ENCODE peak calls at places on chromosomes 1 and 21, in ten cellular contexts. One of them, this sample, is unnamed.

GRCh38 chr1:3430820-3431219 is 23.6 kb upstream of the ARHGEF16 start:
- DNase-seq in transverse colon: no peak
- DNase-seq in A549: no peak
- DNase-seq in endothelial cell of umbilical vein: no peak
- DNase-seq in Peyer's patch: no peak
- DNase-seq in sigmoid colon: no peak
- DNase-seq in GM12891: no peak
- DNase-seq in body of pancreas: no peak
- DNase-seq in GM12892: no peak
- DNase-seq in lower leg skin: no peak
- DNase-seq in this sample: no peak

GRCh38 chr1:160675641-160676410 is 29.0 kb upstream of the SLAMF1 start:
- DNase-seq in sigmoid colon: peak
- DNase-seq in GM12892: peak
- DNase-seq in A549: peak
- DNase-seq in GM12891: no peak
- DNase-seq in endothelial cell of umbilical vein: peak
- DNase-seq in transverse colon: peak
- DNase-seq in body of pancreas: peak
- DNase-seq in Peyer's patch: peak
- DNase-seq in lower leg skin: no peak
- DNase-seq in this sample: peak

GRCh38 chr21:34054259-34054658 is 19.1 kb upstream of the MRPS6 start:
- DNase-seq in GM12891: no peak
- DNase-seq in lower leg skin: no peak
- DNase-seq in transverse colon: no peak
- DNase-seq in GM12892: no peak
- DNase-seq in sigmoid colon: no peak
- DNase-seq in endothelial cell of umbilical vein: no peak
- DNase-seq in A549: no peak
- DNase-seq in body of pancreas: no peak
- DNase-seq in Peyer's patch: no peak
- DNase-seq in this sample: no peak

GRCh38 chr1:217718873-217719272 is 87.7 kb downstream of the SPATA17 start:
- DNase-seq in GM12891: no peak
- DNase-seq in endothelial cell of umbilical vein: no peak
- DNase-seq in body of pancreas: no peak
- DNase-seq in A549: peak
- DNase-seq in GM12892: no peak
- DNase-seq in Peyer's patch: no peak
- DNase-seq in lower leg skin: no peak
- DNase-seq in sigmoid colon: no peak
- DNase-seq in transverse colon: no peak
- DNase-seq in this sample: no peak

GRCh38 chr21:44856131-44856530 is 17.4 kb downstream of the PTTG1IP start:
- DNase-seq in GM12892: no peak
- DNase-seq in transverse colon: no peak
- DNase-seq in lower leg skin: no peak
- DNase-seq in A549: no peak
- DNase-seq in endothelial cell of umbilical vein: no peak
- DNase-seq in body of pancreas: no peak
- DNase-seq in Peyer's patch: no peak
- DNase-seq in GM12891: no peak
- DNase-seq in sigmoid colon: no peak
- DNase-seq in this sample: no peak

GRCh38 chr1:62882161-62882560 is 98.2 kb downstream of the ATG4C start:
- DNase-seq in endothelial cell of umbilical vein: no peak
- DNase-seq in GM12891: no peak
- DNase-seq in Peyer's patch: no peak
- DNase-seq in GM12892: no peak
- DNase-seq in body of pancreas: no peak
- DNase-seq in sigmoid colon: no peak
- DNase-seq in lower leg skin: no peak
- DNase-seq in transverse colon: no peak
- DNase-seq in A549: no peak
- DNase-seq in this sample: no peak

GRCh38 chr1:25813734-25814471 is 5.9 kb upstream of the MTFR1L start:
- DNase-seq in Peyer's patch: no peak
- DNase-seq in GM12891: no peak
- DNase-seq in endothelial cell of umbilical vein: no peak
- DNase-seq in transverse colon: no peak
- DNase-seq in body of pancreas: no peak
- DNase-seq in A549: no peak
- DNase-seq in sigmoid colon: no peak
- DNase-seq in lower leg skin: peak
- DNase-seq in GM12892: no peak
- DNase-seq in this sample: no peak

GRCh38 chr21:25897383-25897782 is 162.6 kb downstream of the GABPA start:
- DNase-seq in GM12892: no peak
- DNase-seq in lower leg skin: no peak
- DNase-seq in Peyer's patch: no peak
- DNase-seq in transverse colon: no peak
- DNase-seq in A549: no peak
- DNase-seq in body of pancreas: no peak
- DNase-seq in endothelial cell of umbilical vein: no peak
- DNase-seq in GM12891: no peak
- DNase-seq in sigmoid colon: no peak
- DNase-seq in this sample: no peak

GRCh38 chr1:59401581-59401980 is 104.7 kb downstream of the FGGY start:
- DNase-seq in GM12892: no peak
- DNase-seq in GM12891: no peak
- DNase-seq in endothelial cell of umbilical vein: no peak
- DNase-seq in Peyer's patch: no peak
- DNase-seq in A549: no peak
- DNase-seq in body of pancreas: no peak
- DNase-seq in sigmoid colon: no peak
- DNase-seq in lower leg skin: no peak
- DNase-seq in transverse colon: no peak
- DNase-seq in this sample: no peak

GRCh38 chr1:52157582-52157981 is 15.7 kb downstream of the ZFYVE9 start:
- DNase-seq in endothelial cell of umbilical vein: no peak
- DNase-seq in GM12891: no peak
- DNase-seq in lower leg skin: no peak
- DNase-seq in Peyer's patch: no peak
- DNase-seq in GM12892: no peak
- DNase-seq in A549: no peak
- DNase-seq in transverse colon: no peak
- DNase-seq in body of pancreas: no peak
- DNase-seq in sigmoid colon: no peak
- DNase-seq in this sample: no peak

GRCh38 chr1:4594286-4594991 is 60.0 kb upstream of the AJAP1 start:
- DNase-seq in body of pancreas: peak
- DNase-seq in sigmoid colon: no peak
- DNase-seq in GM12892: no peak
- DNase-seq in A549: no peak
- DNase-seq in lower leg skin: peak
- DNase-seq in transverse colon: no peak
- DNase-seq in GM12891: no peak
- DNase-seq in Peyer's patch: no peak
- DNase-seq in endothelial cell of umbilical vein: no peak
- DNase-seq in this sample: no peak

GRCh38 chr21:29264721-29265120 is 34.0 kb upstream of the BACH1 start:
- DNase-seq in endothelial cell of umbilical vein: no peak
- DNase-seq in Peyer's patch: no peak
- DNase-seq in GM12891: no peak
- DNase-seq in GM12892: no peak
- DNase-seq in transverse colon: no peak
- DNase-seq in body of pancreas: no peak
- DNase-seq in sigmoid colon: no peak
- DNase-seq in A549: no peak
- DNase-seq in lower leg skin: no peak
- DNase-seq in this sample: no peak

GRCh38 chr1:219347843-219348475 is 174.3 kb downstream of the LYPLAL1 start:
- DNase-seq in body of pancreas: peak
- DNase-seq in A549: no peak
- DNase-seq in Peyer's patch: no peak
- DNase-seq in GM12892: no peak
- DNase-seq in lower leg skin: peak
- DNase-seq in GM12891: no peak
- DNase-seq in endothelial cell of umbilical vein: no peak
- DNase-seq in sigmoid colon: peak
- DNase-seq in transverse colon: no peak
- DNase-seq in this sample: peak

GRCh38 chr1:200862713-200863415 is 9.9 kb upstream of the GPR25 start:
- DNase-seq in lower leg skin: no peak
- DNase-seq in transverse colon: no peak
- DNase-seq in GM12891: no peak
- DNase-seq in Peyer's patch: no peak
- DNase-seq in GM12892: no peak
- DNase-seq in endothelial cell of umbilical vein: no peak
- DNase-seq in sigmoid colon: no peak
- DNase-seq in A549: no peak
- DNase-seq in body of pancreas: no peak
- DNase-seq in this sample: no peak

DNA sequence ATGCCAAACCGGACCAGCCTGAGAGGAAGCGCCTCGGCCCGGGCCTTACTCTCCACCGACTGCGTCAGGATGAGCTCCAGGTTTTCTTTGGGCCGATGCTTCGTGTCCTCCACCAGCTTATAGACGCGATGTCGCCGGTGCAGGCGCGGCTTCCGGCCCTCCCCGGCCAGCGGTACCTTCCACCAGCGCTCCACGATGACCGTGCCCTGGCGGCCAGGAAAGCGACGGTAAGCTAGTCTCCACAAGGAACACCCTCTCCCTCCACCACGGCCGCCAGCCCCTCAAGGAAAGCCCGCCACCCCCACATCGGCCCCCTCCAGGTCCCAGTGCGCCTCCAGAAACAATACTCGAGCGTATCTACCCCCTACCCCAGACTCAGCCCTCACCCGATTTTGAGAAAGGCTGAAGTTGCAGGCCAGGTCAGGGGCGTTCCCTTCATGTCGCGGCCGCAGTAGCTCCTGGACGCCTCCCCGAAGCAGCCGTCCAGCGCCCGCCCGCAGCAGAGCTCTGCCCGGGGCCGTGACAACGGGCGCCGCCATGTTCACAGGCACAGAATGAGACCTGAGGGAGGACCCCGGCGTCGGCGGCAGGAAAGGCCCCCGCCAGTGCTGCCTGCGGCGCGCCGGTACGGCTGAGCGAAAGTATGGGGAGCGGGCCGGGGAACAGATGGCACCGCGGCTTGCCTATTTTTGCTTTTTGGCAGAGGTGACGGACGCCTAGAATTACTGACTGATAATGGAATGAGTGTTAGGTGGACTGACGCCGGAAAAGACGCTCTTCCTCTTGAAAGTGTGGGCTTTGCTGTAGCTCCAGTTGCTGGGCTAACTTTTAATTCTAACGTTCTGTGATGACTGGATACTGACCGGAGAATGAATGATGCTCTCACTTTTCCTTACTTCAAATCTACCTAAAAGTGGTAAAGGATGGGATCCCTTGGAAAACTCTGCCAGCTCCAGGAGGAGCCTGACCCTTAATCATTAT is at the start of gene MRPL9:
- DNase-seq in endothelial cell of umbilical vein: peak
- DNase-seq in GM12891: peak
- DNase-seq in transverse colon: peak
- DNase-seq in body of pancreas: peak
- DNase-seq in sigmoid colon: peak
- DNase-seq in GM12892: peak
- DNase-seq in Peyer's patch: peak
- DNase-seq in A549: peak
- DNase-seq in lower leg skin: peak
- DNase-seq in this sample: peak
- TF ChIP-seq POLR2A in endothelial cell of umbilical vein: peak
- TF ChIP-seq POLR2A in GM12891: peak
- TF ChIP-seq POLR2A in transverse colon: peak
- TF ChIP-seq POLR2A in body of pancreas: peak
- TF ChIP-seq POLR2A in sigmoid colon: peak
- TF ChIP-seq POLR2A in GM12892: peak
- TF ChIP-seq POLR2A in Peyer's patch: no peak
- TF ChIP-seq POLR2A in A549: peak
- TF ChIP-seq POLR2A in lower leg skin: no peak
- TF ChIP-seq POLR2A in this sample: no peak

GRCh38 chr1:29878501-29878900 is 642.2 kb downstream of the PTPRU start:
- DNase-seq in GM12891: no peak
- DNase-seq in lower leg skin: peak
- DNase-seq in body of pancreas: no peak
- DNase-seq in endothelial cell of umbilical vein: no peak
- DNase-seq in A549: no peak
- DNase-seq in transverse colon: no peak
- DNase-seq in sigmoid colon: no peak
- DNase-seq in GM12892: no peak
- DNase-seq in Peyer's patch: no peak
- DNase-seq in this sample: no peak
- TF ChIP-seq POLR2A in GM12891: no peak
- TF ChIP-seq POLR2A in lower leg skin: no peak
- TF ChIP-seq POLR2A in body of pancreas: no peak
- TF ChIP-seq POLR2A in endothelial cell of umbilical vein: no peak
- TF ChIP-seq POLR2A in A549: no peak
- TF ChIP-seq POLR2A in transverse colon: no peak
- TF ChIP-seq POLR2A in sigmoid colon: no peak
- TF ChIP-seq POLR2A in GM12892: no peak
- TF ChIP-seq POLR2A in Peyer's patch: no peak
- TF ChIP-seq POLR2A in this sample: no peak

GRCh38 chr1:91884459-91885290 is 1.3 kb downstream of the TGFBR3 start:
- DNase-seq in GM12891: no peak
- DNase-seq in body of pancreas: peak
- DNase-seq in endothelial cell of umbilical vein: peak
- DNase-seq in transverse colon: peak
- DNase-seq in lower leg skin: no peak
- DNase-seq in Peyer's patch: no peak
- DNase-seq in A549: peak
- DNase-seq in sigmoid colon: peak
- DNase-seq in GM12892: no peak
- DNase-seq in this sample: peak
- TF ChIP-seq POLR2A in GM12891: no peak
- TF ChIP-seq POLR2A in body of pancreas: no peak
- TF ChIP-seq POLR2A in endothelial cell of umbilical vein: no peak
- TF ChIP-seq POLR2A in transverse colon: no peak
- TF ChIP-seq POLR2A in lower leg skin: no peak
- TF ChIP-seq POLR2A in Peyer's patch: no peak
- TF ChIP-seq POLR2A in A549: no peak
- TF ChIP-seq POLR2A in sigmoid colon: no peak
- TF ChIP-seq POLR2A in GM12892: no peak
- TF ChIP-seq POLR2A in this sample: no peak

DNA sequence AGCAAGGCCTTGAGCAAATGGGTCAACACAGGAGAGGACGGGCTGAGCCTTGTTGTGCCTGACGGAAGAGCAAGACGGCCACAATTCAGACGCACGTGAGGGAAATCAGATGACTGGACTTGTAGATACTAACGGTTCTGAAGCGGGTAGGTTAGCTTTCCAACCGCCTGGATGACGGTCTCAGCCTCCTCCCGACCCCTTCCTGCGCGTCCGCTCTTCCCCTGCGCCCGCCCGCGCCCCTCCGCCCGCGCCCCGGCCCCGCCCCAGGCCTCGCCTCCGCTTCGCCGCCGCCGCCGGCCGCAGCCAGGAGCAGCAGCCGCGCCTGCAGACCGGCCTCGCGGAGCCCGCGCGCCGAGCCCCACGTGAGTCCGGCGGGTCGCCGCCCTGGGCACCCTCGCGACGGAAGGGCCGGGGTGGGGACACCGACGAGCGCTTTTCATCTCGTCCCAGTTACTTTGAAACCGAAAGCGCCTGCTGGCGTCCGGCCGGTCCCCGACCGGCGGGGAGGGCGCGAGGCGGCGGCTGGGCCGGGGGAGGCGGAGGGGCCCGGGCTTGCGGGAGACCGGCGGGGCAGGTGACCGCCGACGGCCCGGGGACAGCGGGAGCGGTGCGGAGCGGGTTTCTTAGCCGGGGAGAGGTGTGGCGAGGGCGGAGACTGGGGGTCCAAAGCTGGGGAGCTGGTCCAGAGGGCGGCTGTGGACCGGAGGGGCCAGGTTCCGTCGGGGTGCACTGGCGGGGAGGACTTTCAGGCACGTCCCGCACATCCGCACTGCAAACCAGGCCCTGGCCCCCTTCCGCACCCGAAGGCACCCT is at the start of gene TRAF5:
- DNase-seq in A549: peak
- DNase-seq in body of pancreas: peak
- DNase-seq in Peyer's patch: peak
- DNase-seq in transverse colon: peak
- DNase-seq in GM12892: peak
- DNase-seq in sigmoid colon: peak
- DNase-seq in GM12891: peak
- DNase-seq in lower leg skin: peak
- DNase-seq in endothelial cell of umbilical vein: peak
- DNase-seq in this sample: peak
- TF ChIP-seq POLR2A in A549: no peak
- TF ChIP-seq POLR2A in body of pancreas: peak
- TF ChIP-seq POLR2A in Peyer's patch: no peak
- TF ChIP-seq POLR2A in transverse colon: no peak
- TF ChIP-seq POLR2A in GM12892: peak
- TF ChIP-seq POLR2A in sigmoid colon: no peak
- TF ChIP-seq POLR2A in GM12891: peak
- TF ChIP-seq POLR2A in lower leg skin: no peak
- TF ChIP-seq POLR2A in endothelial cell of umbilical vein: no peak
- TF ChIP-seq POLR2A in this sample: no peak

This sample was measured in testis.